ENCODE peak calls at places on chromosomes 2 and 18, in ten cellular contexts. O is CD8-positive, alpha-beta memory T cell; S is neural crest cell; Q is activated naive CD4-positive, alpha-beta T cell; Z is iPS-NIHi11; B is GM23248; E is heart left ventricle; H is stimulated activated CD4-positive, alpha-beta T cell treated with anti-CD3 and anti-CD28 coated beads, Interleukin-1b, Interleukin-23, amount 100 ng/mL, for 24 hours; K is kidney glomerular epithelial cell; J is adipocyte. P is an unnamed sample.
A peak's percentile ranks its signal among the peaks of the same experiment; 100 is the strongest.

GRCh38 chr2:140604096-140604495 is 1526.7 kb downstream of the LRP1B start:
- DNase-seq in B (no peak), E (no peak), Q (no peak), K (no peak), Z (no peak), J (peak; percentile 8), S (no peak), O (no peak), H (no peak), P (no peak)

GRCh38 chr2:239689985-239690384 is 289.2 kb upstream of the HDAC4 start:
- DNase-seq in K (no peak), H (no peak), O (no peak), Z (no peak), B (no peak), J (no peak), Q (no peak), E (no peak), S (no peak), P (no peak)

GRCh38 chr2:238403632-238404405 is 22.9 kb upstream of the ASB1 start:
- DNase-seq in O (no peak), Z (no peak), B (no peak), H (no peak), S (no peak), J (no peak), E (no peak), Q (no peak), K (no peak), P (no peak)

GRCh38 chr18:41126541-41127235 is 828.3 kb upstream of the PIK3C3 start:
- DNase-seq in Q (no peak), E (no peak), J (peak; percentile 60), S (no peak), B (peak; percentile 79), K (peak; percentile 62), O (no peak), H (no peak), Z (no peak), P (peak; percentile 34)

GRCh38 chr2:119263025-119263424 is 39.4 kb downstream of the STEAP3 start:
- DNase-seq in K (no peak), J (no peak), E (no peak), H (no peak), B (no peak), Z (no peak), S (no peak), Q (no peak), O (no peak), P (no peak)

GRCh38 chr18:3530807-3531206 is 80.8 kb downstream of the TGIF1 start:
- DNase-seq in O (no peak), J (no peak), H (no peak), Q (no peak), Z (no peak), K (no peak), E (no peak), S (no peak), B (no peak), P (no peak)

GRCh38 chr2:48529189-48529588 is 765 bp upstream of the STON1 start:
- DNase-seq in B (peak; percentile 40), K (no peak), Z (peak; percentile 38), J (no peak), Q (no peak), E (no peak), H (no peak), O (no peak), S (no peak), P (no peak)

GRCh38 chr2:160419776-160420521 is 73.7 kb downstream of the RBMS1 start:
- DNase-seq in K (no peak), H (no peak), S (no peak), J (peak; percentile 38), B (peak; percentile 90), Q (no peak), Z (no peak), E (no peak), O (no peak), P (no peak)

GRCh38 chr2:176669398-176670174 is 400.3 kb downstream of the MTX2 start:
- DNase-seq in J (no peak), Z (no peak), S (no peak), Q (no peak), B (peak; percentile 32), K (no peak), O (no peak), H (no peak), E (no peak), P (no peak)

GRCh38 chr2:231201475-231201814 is 3.0 kb downstream of the ARMC9 start:
- DNase-seq in Z (no peak), S (no peak), E (no peak), O (no peak), B (no peak), J (no peak), H (no peak), Q (no peak), K (no peak), P (no peak)

GRCh38 chr18:10462597-10462996 is 8.2 kb downstream of the APCDD1 start:
- DNase-seq in Z (no peak), K (no peak), Q (no peak), B (no peak), O (no peak), S (no peak), H (no peak), J (no peak), E (no peak), P (no peak)

GRCh38 chr2:240402566-240403295 is 32.7 kb upstream of the GPC1 start:
- DNase-seq in S (no peak), J (no peak), B (no peak), H (no peak), Z (no peak), O (no peak), K (no peak), Q (no peak), E (no peak), P (no peak)

GRCh38 chr18:58953627-58954026 is 89.0 kb downstream of the ZNF532 start:
- DNase-seq in E (peak; percentile 71), Q (no peak), S (no peak), K (no peak), B (no peak), H (no peak), Z (no peak), J (no peak), O (no peak), P (peak; percentile 14)

GRCh38 chr2:4828682-4829374 is 863.4 kb upstream of the SOX11 start:
- DNase-seq in Z (no peak), J (no peak), H (no peak), Q (no peak), S (no peak), B (no peak), K (no peak), E (no peak), O (no peak), P (peak; percentile 0)

GRCh38 chr2:67130526-67131309 is 266.4 kb upstream of the ETAA1 start:
- DNase-seq in Q (no peak), O (no peak), Z (no peak), H (no peak), J (peak; percentile 4), B (no peak), E (no peak), K (peak; percentile 58), S (no peak), P (peak; percentile 1)

GRCh38 chr2:226213717-226214116 is 585.9 kb downstream of the IRS1 start:
- DNase-seq in H (no peak), K (peak; percentile 28), Q (no peak), B (peak; percentile 75), O (no peak), Z (no peak), E (no peak), S (no peak), J (peak; percentile 78), P (peak; percentile 28)

GRCh38 chr2:192126912-192127311 is 67.8 kb downstream of the TMEFF2 start:
- DNase-seq in B (no peak), S (no peak), K (no peak), H (no peak), Q (no peak), O (no peak), Z (no peak), E (no peak), J (no peak), P (no peak)

GRCh38 chr2:235554385-235554784 is 60.5 kb downstream of the AGAP1 start:
- DNase-seq in Q (no peak), B (no peak), S (no peak), K (no peak), J (no peak), H (no peak), Z (no peak), O (no peak), E (no peak), P (no peak)

GRCh38 chr2:168526641-168527040 is 70.6 kb downstream of the CERS6 start:
- DNase-seq in K (no peak), Q (no peak), J (no peak), H (no peak), B (peak; percentile 53), O (no peak), E (peak; percentile 53), Z (no peak), S (no peak), P (no peak)

GRCh38 chr2:197159681-197160211 is 150.8 kb downstream of the ANKRD44 start:
- DNase-seq in S (no peak), Q (no peak), B (peak; percentile 70), H (no peak), J (peak; percentile 59), O (no peak), Z (no peak), E (no peak), K (peak; percentile 50), P (no peak)

GRCh38 chr2:190722825-190723224 is 73.9 kb downstream of the NAB1 start:
- DNase-seq in S (no peak), O (no peak), B (no peak), E (no peak), Z (no peak), J (no peak), Q (no peak), K (no peak), H (no peak), P (no peak)

GRCh38 chr2:10901160-10901559 is 10.6 kb upstream of the KCNF1 start:
- DNase-seq in E (no peak), S (no peak), O (no peak), Q (no peak), H (no peak), J (peak; percentile 68), Z (no peak), B (peak; percentile 75), K (no peak), P (peak; percentile 95)

GRCh38 chr2:30310955-30311354 is 79.6 kb downstream of the LBH start:
- DNase-seq in O (no peak), E (no peak), Q (no peak), J (no peak), S (no peak), K (no peak), Z (no peak), B (no peak), H (no peak), P (no peak)

GRCh38 chr2:95332036-95332435 is 34.9 kb downstream of the KCNIP3 start:
- DNase-seq in J (no peak), O (no peak), Z (no peak), Q (no peak), H (no peak), K (no peak), B (no peak), E (no peak), S (no peak), P (no peak)

P was measured in MCF 10A.